ENCODE peak calls at places on chromosomes 2 and 18, in ten cellular contexts. S is mesothelial cell of epicardium, T is foreskin fibroblast, B is epithelial cell of esophagus, O is upper lobe of right lung, A is nephron progenitor cell, N is Calu3, C is uterus, U is hepatocyte, Y is type B pancreatic cell. K is an unnamed sample.

GRCh38 chr2:16425462-16426336 is 239.9 kb downstream of the CYRIA start:
- DNase-seq in S (peak; percentile 61), T (no peak), B (no peak), O (peak; percentile 72), A (no peak), N (peak; percentile 79), C (no peak), U (peak; percentile 88), Y (no peak), K (no peak)

GRCh38 chr2:70121627-70122372 is 34.5 kb downstream of the PCBP1 start:
- DNase-seq in S (no peak), T (no peak), B (no peak), O (no peak), A (no peak), N (no peak), C (no peak), U (no peak), Y (no peak), K (no peak)

GRCh38 chr18:58635891-58636290 is 7.0 kb upstream of the ALPK2 start:
- DNase-seq in S (no peak), T (peak; percentile 14), B (peak; percentile 82), O (no peak), A (no peak), N (no peak), C (no peak), U (no peak), Y (no peak), K (no peak)

GRCh38 chr2:196234672-196235071 is 63.3 kb upstream of the STK17B start:
- DNase-seq in S (no peak), T (peak; percentile 49), B (peak; percentile 63), O (no peak), A (no peak), N (no peak), C (no peak), U (no peak), Y (no peak), K (peak; percentile 46)

GRCh38 chr2:66423391-66423790 is 11.5 kb upstream of the MEIS1 start:
- DNase-seq in S (no peak), T (no peak), B (no peak), O (no peak), A (no peak), N (no peak), C (no peak), U (no peak), Y (no peak), K (no peak)

GRCh38 chr2:144774786-144775185 is 254.9 kb upstream of the ZEB2 start:
- DNase-seq in S (no peak), T (no peak), B (no peak), O (no peak), A (no peak), N (no peak), C (no peak), U (no peak), Y (no peak), K (no peak)

GRCh38 chr2:162317910-162318279 is 589 bp downstream of the IFIH1 start:
- DNase-seq in S (no peak), T (no peak), B (peak; percentile 41), O (peak; percentile 70), A (no peak), N (peak; percentile 41), C (peak; percentile 30), U (peak; percentile 47), Y (no peak), K (peak; percentile 37)

GRCh38 chr2:46848446-46848845 is 67.2 kb downstream of the MCFD2 start:
- DNase-seq in S (no peak), T (no peak), B (no peak), O (no peak), A (peak; percentile 24), N (no peak), C (peak; percentile 82), U (no peak), Y (no peak), K (no peak)

GRCh38 chr2:238322001-238322411 is 1.7 kb downstream of the TRAF3IP1 start:
- DNase-seq in S (no peak), T (no peak), B (no peak), O (no peak), A (no peak), N (no peak), C (no peak), U (no peak), Y (no peak), K (no peak)

GRCh38 chr2:197135806-197136205 is 174.8 kb downstream of the ANKRD44 start:
- DNase-seq in S (no peak), T (no peak), B (no peak), O (no peak), A (no peak), N (no peak), C (no peak), U (no peak), Y (no peak), K (no peak)

GRCh38 chr2:98350411-98350810 is 4.2 kb downstream of the CNGA3 start:
- DNase-seq in S (no peak), T (peak; percentile 40), B (no peak), O (no peak), A (no peak), N (no peak), C (no peak), U (no peak), Y (no peak), K (no peak)

GRCh38 chr18:23134780-23135678 is at the start of gene CABLES1:
- DNase-seq in S (peak; percentile 69), T (peak; percentile 28), B (peak; percentile 33), O (peak; percentile 89), A (peak; percentile 71), N (peak; percentile 68), C (peak; percentile 66), U (peak; percentile 83), Y (peak; percentile 77), K (peak; percentile 27)

GRCh38 chr2:133521146-133521745 is 47.0 kb downstream of the NCKAP5 start:
- DNase-seq in S (no peak), T (no peak), B (peak; percentile 81), O (no peak), A (no peak), N (no peak), C (no peak), U (no peak), Y (no peak), K (no peak)

GRCh38 chr2:125516496-125517109 is 1139.4 kb upstream of the GYPC start:
- DNase-seq in S (no peak), T (no peak), B (peak; percentile 22), O (no peak), A (peak; percentile 10), N (no peak), C (no peak), U (peak; percentile 37), Y (no peak), K (no peak)

GRCh38 chr2:66021296-66021695 is 413.6 kb upstream of the MEIS1 start:
- DNase-seq in S (no peak), T (no peak), B (peak; percentile 54), O (no peak), A (no peak), N (no peak), C (no peak), U (peak; percentile 11), Y (no peak), K (no peak)

GRCh38 chr2:113211226-113212105 is 37.7 kb downstream of the PSD4 start:
- DNase-seq in S (no peak), T (no peak), B (peak; percentile 72), O (no peak), A (no peak), N (no peak), C (peak; percentile 48), U (no peak), Y (no peak), K (no peak)

GRCh38 chr2:107772380-107772779 is 54.3 kb upstream of the RGPD4 start:
- DNase-seq in S (no peak), T (no peak), B (peak; percentile 82), O (no peak), A (no peak), N (no peak), C (no peak), U (no peak), Y (no peak), K (no peak)

GRCh38 chr2:173884403-173884802 is 80.8 kb downstream of the SP3 start:
- DNase-seq in S (no peak), T (peak; percentile 19), B (peak; percentile 39), O (peak; percentile 76), A (peak; percentile 24), N (peak; percentile 58), C (peak; percentile 50), U (peak; percentile 29), Y (no peak), K (no peak)

GRCh38 chr18:48605408-48605845 is 66.6 kb downstream of the CTIF start:
- DNase-seq in S (no peak), T (no peak), B (peak; percentile 34), O (no peak), A (peak; percentile 47), N (peak; percentile 28), C (no peak), U (peak; percentile 33), Y (no peak), K (no peak)

GRCh38 chr2:207223051-207223450 is 57.3 kb upstream of the KLF7 start:
- DNase-seq in S (no peak), T (no peak), B (peak; percentile 89), O (no peak), A (no peak), N (no peak), C (no peak), U (no peak), Y (no peak), K (no peak)
- TF ChIP-seq CTCF in S (no peak), T (no peak), B (peak; percentile 30), O (no peak), A (no peak), N (no peak), C (no peak), U (no peak), Y (no peak), K (no peak)

DNA sequence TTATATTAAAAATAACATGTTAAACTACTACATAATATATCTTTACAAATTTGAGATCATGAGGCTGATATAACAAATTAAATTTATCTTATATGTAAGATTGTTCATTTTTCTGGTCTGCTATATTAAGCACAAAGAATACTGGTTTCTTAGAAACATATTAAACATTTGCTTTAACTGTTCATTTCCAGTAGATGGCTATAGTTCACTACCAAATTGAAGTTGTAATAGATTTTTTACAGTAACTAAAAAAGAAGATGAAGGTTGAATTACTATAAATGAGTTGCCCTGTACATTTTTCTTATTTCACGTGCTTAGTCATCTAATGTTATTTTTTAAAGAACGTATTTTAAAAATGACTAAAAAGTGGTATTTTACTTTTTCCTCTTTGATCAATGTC is 57.0 kb downstream of the ZNF407 start:
- DNase-seq in S (no peak), T (peak; percentile 2), B (peak; percentile 18), O (no peak), A (no peak), N (no peak), C (no peak), U (no peak), Y (no peak), K (no peak)
- TF ChIP-seq CTCF in S (no peak), T (no peak), B (no peak), O (peak; percentile 22), A (no peak), N (no peak), C (no peak), U (peak; percentile 60), Y (peak; percentile 53), K (no peak)

GRCh38 chr2:25257931-25258771 is 83.6 kb downstream of the DNMT3A start:
- DNase-seq in S (no peak), T (no peak), B (no peak), O (no peak), A (no peak), N (no peak), C (no peak), U (no peak), Y (no peak), K (no peak)
- TF ChIP-seq CTCF in S (no peak), T (no peak), B (no peak), O (no peak), A (no peak), N (no peak), C (no peak), U (no peak), Y (peak; percentile 49), K (no peak)

GRCh38 chr2:219003267-219003634 is 10.0 kb upstream of the CRYBA2 start:
- DNase-seq in S (no peak), T (no peak), B (no peak), O (no peak), A (no peak), N (no peak), C (no peak), U (no peak), Y (no peak), K (no peak)
- TF ChIP-seq CTCF in S (peak; percentile 33), T (no peak), B (no peak), O (peak; percentile 47), A (no peak), N (no peak), C (no peak), U (no peak), Y (no peak), K (no peak)